ENCODE peak calls at places on chromosome 20, in seven cellular contexts. Q, V, X, E, J, W and S are unnamed samples. For H3K4me1, the result is how much of the 10 kb centered on the place peaks cover.

GRCh38 chr20:59770270-59770669 is 163.2 kb downstream of the SYCP2 start:
- DNase-seq in Q (no peak), V (no peak), X (no peak), E (no peak), J (no peak), W (no peak), S (peak)

GRCh38 chr20:13865825-13866351 is 81.1 kb downstream of the NDUFAF5 start:
- DNase-seq in Q (no peak), V (peak), X (peak), E (no peak), J (no peak), W (peak), S (no peak)

GRCh38 chr20:59835448-59836395 is 97.7 kb downstream of the SYCP2 start:
- DNase-seq in Q (no peak), V (peak), X (peak), E (no peak), J (peak), W (peak), S (peak)

GRCh38 chr20:4082406-4083102 is 67.2 kb upstream of the RNF24 start:
- DNase-seq in Q (peak), V (no peak), X (peak), E (no peak), J (peak), W (peak), S (peak)

GRCh38 chr20:53621482-53622246 is 28.0 kb upstream of the ZNF217 start:
- DNase-seq in Q (peak), V (peak), X (peak), E (peak), J (no peak), W (peak), S (peak)

GRCh38 chr20:40046703-40047102 is 642.3 kb downstream of the MAFB start:
- DNase-seq in Q (no peak), V (no peak), X (peak), E (no peak), J (no peak), W (no peak), S (no peak)

GRCh38 chr20:57658447-57659130 is 38.4 kb upstream of the ZBP1 start:
- DNase-seq in Q (no peak), V (peak), X (no peak), E (no peak), J (peak), W (no peak), S (no peak)

GRCh38 chr20:34575271-34575670 is 16.8 kb downstream of the MAP1LC3A start:
- DNase-seq in Q (no peak), V (no peak), X (no peak), E (no peak), J (no peak), W (no peak), S (no peak)

GRCh38 chr20:2871111-2871465 is 2.2 kb upstream of the PTPRA start:
- DNase-seq in Q (no peak), V (no peak), X (peak), E (no peak), J (no peak), W (no peak), S (no peak)

GRCh38 chr20:63810730-63811490 is 20.2 kb downstream of the ZBTB46 start:
- DNase-seq in Q (no peak), V (no peak), X (no peak), E (no peak), J (no peak), W (no peak), S (no peak)

GRCh38 chr20:34112600-34113061 is 588 bp upstream of the EIF2S2 start:
- DNase-seq in Q (no peak), V (peak), X (no peak), E (peak), J (peak), W (no peak), S (no peak)

GRCh38 chr20:44406572-44407100 is 51.1 kb downstream of the HNF4A start:
- DNase-seq in Q (no peak), V (peak), X (no peak), E (no peak), J (no peak), W (peak), S (no peak)

GRCh38 chr20:34042286-34042685 is 48.6 kb downstream of the RALY start:
- DNase-seq in Q (no peak), V (no peak), X (no peak), E (no peak), J (no peak), W (no peak), S (no peak)

GRCh38 chr20:46552460-46553420 is 2.3 kb upstream of the OCSTAMP start:
- DNase-seq in Q (peak), V (no peak), X (no peak), E (no peak), J (no peak), W (no peak), S (no peak)

GRCh38 chr20:6769953-6770831 is 2.7 kb downstream of the BMP2 start:
- DNase-seq in Q (no peak), V (peak), X (no peak), E (peak), J (peak), W (peak), S (no peak)

GRCh38 chr20:41643504-41643938 is 25.3 kb upstream of the CHD6 start:
- DNase-seq in Q (no peak), V (peak), X (peak), E (no peak), J (peak), W (peak), S (peak)

GRCh38 chr20:60123652-60124051 is 165.4 kb downstream of the CDH26 start:
- DNase-seq in Q (no peak), V (no peak), X (peak), E (no peak), J (no peak), W (no peak), S (peak)

GRCh38 chr20:63702751-63703470 is 4.9 kb downstream of the ARFRP1 start:
- DNase-seq in Q (no peak), V (no peak), X (no peak), E (no peak), J (no peak), W (no peak), S (no peak)

GRCh38 chr20:37145014-37145413 is 34.1 kb upstream of the RPN2 start:
- DNase-seq in Q (no peak), V (no peak), X (no peak), E (no peak), J (no peak), W (no peak), S (peak)

GRCh38 chr20:54207743-54208491 is at the start of gene PFDN4:
- DNase-seq in Q (peak), V (peak), X (peak), E (peak), J (peak), W (peak), S (peak)

GRCh38 chr20:59932616-59933295 is 681 bp downstream of the SYCP2 start:
- DNase-seq in Q (no peak), V (no peak), X (no peak), E (no peak), J (no peak), W (no peak), S (no peak)

GRCh38 chr20:61802721-61803311 is 262.9 kb downstream of the TAF4 start:
- DNase-seq in Q (no peak), V (no peak), X (peak), E (no peak), J (no peak), W (no peak), S (no peak)

GRCh38 chr20:47971321-47971781 is 186.1 kb upstream of the SULF2 start:
- DNase-seq in Q (no peak), V (no peak), X (no peak), E (no peak), J (no peak), W (no peak), S (no peak)

GRCh38 chr20:47974234-47974878 is 189.1 kb upstream of the SULF2 start:
- DNase-seq in Q (no peak), V (no peak), X (no peak), E (no peak), J (no peak), W (no peak), S (no peak)

GRCh38 chr20:47972916-47973309 is 187.6 kb upstream of the SULF2 start:
- DNase-seq in Q (no peak), V (no peak), X (no peak), E (no peak), J (no peak), W (no peak), S (no peak)

GRCh38 chr20:47970282-47970903 is 185.1 kb upstream of the SULF2 start:
- DNase-seq in Q (no peak), V (no peak), X (no peak), E (no peak), J (no peak), W (peak), S (peak)

GRCh38 chr20:47973519-47974233 is 188.4 kb upstream of the SULF2 start:
- DNase-seq in Q (no peak), V (no peak), X (no peak), E (no peak), J (no peak), W (no peak), S (peak)
- H3K4me1 ChIP-seq in Q (under half), V (under half), X (under half), E (under half), J (under half), W (under half), S (under half)

DNA sequence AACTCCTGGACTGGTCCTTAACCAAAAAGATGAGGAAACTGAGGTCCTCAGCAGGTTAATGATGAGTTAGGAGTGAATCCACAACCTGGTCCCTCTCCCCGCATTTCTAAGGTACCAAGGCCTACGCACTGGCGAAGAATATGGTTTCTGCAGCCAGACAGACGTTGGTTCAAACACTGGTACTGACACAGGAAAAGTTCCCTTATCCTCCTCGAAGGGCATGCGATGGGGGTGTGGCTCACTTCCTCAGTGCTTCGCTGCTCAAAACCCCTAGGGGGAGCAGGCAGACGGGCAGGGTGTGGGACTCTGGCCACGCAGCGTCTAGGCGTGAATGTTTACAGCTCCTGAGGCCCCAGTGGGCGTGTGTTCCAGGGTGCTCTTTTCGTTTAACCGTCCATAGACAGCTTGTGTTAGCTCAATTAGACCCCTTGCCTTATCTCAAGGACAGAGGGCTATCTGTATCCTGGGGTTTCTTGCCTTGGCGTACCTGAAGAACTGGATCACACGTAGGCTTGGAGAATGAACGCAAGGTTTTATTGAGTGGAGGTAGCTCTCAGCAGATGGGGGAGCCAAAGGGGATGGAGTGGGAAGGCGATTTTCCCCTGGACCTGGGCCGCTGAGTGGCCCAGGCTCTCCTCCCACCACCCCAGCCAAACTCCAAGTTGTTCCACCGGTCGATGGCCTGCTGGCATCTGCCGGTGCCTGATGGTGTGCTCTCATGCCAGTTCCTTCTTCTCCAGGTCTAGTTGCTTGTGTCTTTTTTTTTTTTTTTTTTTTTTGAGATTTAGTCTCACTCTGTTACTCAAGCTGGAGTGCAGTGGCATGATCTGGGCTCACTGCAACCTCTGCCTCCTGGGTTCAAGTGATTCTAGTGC is 31.8 kb upstream of the PTPN1 start:
- DNase-seq in Q (no peak), V (peak), X (peak), E (peak), J (peak), W (peak), S (peak)
- TF ChIP-seq CTCF in Q (peak), V (peak), X (peak), E (peak), J (peak), W (peak), S (peak)

DNA sequence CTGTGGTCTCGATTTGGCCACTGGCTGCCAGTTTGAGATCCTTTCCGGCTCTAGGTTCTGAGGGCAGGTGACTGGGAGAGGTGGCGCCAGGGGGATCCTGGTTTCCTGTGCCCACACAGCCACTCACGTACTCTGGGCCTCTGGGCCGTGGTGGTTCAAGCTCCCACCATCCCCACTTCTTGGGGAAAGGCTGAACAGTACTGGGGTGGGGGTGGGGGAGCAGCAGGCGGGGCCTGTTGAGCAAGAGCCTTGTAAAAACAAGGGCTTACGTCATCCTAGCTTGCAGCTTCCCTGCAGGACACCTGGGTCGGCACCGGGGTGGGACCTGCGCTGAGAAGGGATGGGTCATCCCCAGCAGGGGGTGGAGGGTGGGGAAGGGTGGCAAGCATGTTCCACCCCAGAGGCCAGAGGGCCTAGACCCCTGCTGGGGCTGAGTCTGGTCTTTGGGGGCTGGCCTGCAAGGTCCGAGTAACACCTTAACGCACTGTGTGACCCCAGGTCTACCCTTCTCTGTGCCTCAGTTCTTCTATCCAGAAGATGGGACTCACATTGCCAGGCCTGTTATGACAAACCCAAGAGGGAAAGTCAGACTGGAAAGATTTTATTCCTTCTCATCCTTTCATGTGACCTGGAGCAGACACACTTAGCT is 3.1 kb upstream of the CEBPB start:
- DNase-seq in Q (no peak), V (peak), X (peak), E (no peak), J (peak), W (peak), S (peak)
- H3K27ac ChIP-seq in Q (no peak), V (no peak), X (no peak), E (peak), J (no peak), W (peak), S (no peak)

GRCh38 chr20:17968366-17969275 is at the start of the genes MGME1 and SNX5:
- DNase-seq in Q (peak), V (peak), X (peak), E (peak), J (peak), W (peak), S (peak)
- H3K4me1 ChIP-seq in Q (under half), V (under half), X (under half), E (under half), J (half or more), W (under half), S (half or more)

DNA sequence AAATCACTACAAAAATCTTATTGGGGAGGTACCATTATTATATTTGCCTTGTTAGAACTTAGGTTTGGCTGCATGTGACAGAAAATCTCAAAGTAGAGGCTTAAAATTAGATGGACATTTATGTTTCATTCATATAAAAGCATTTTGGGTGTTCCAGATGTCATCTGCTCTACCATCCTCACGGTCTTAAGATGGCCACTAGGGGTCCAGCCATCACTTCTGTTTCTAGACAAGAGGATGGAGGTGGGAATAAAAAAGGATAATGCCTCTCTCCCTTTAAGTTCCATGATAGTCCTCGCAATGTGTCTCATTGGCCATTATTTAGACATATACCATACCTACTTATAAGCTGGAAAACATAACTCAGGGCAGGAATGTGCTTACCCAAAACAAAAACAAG is 929.5 kb downstream of the KIF16B start:
- DNase-seq in Q (no peak), V (no peak), X (no peak), E (no peak), J (no peak), W (no peak), S (peak)
- TF ChIP-seq CTCF in Q (peak), V (no peak), X (peak), E (no peak), J (no peak), W (no peak), S (peak)